ENCODE peak calls at places on chromosomes 6 and 20, in six cellular contexts. One of them, this sample, is unnamed.
A peak's percentile ranks its signal among the peaks of the same experiment; 100 is the strongest.

GRCh38 chr6:42627044-42627443 is 63.2 kb downstream of the UBR2 start:
- DNase-seq in kidney: no peak
- DNase-seq in psoas muscle: no peak
- DNase-seq in mesenchymal stem cell: no peak
- DNase-seq in RWPE2: no peak
- DNase-seq in right lobe of liver: no peak
- DNase-seq in this sample: no peak

GRCh38 chr6:127796713-127797112 is 104.1 kb downstream of the THEMIS start:
- DNase-seq in kidney: no peak
- DNase-seq in psoas muscle: no peak
- DNase-seq in mesenchymal stem cell: no peak
- DNase-seq in RWPE2: no peak
- DNase-seq in right lobe of liver: no peak
- DNase-seq in this sample: no peak

GRCh38 chr20:9909167-9909566 is 70.3 kb upstream of the PAK5 start:
- DNase-seq in kidney: no peak
- DNase-seq in psoas muscle: no peak
- DNase-seq in mesenchymal stem cell: no peak
- DNase-seq in RWPE2: no peak
- DNase-seq in right lobe of liver: no peak
- DNase-seq in this sample: no peak

GRCh38 chr6:160079686-160080043 is 42.0 kb upstream of the SLC22A1 start:
- DNase-seq in kidney: no peak
- DNase-seq in psoas muscle: no peak
- DNase-seq in mesenchymal stem cell: no peak
- DNase-seq in RWPE2: no peak
- DNase-seq in right lobe of liver: peak; percentile 58
- DNase-seq in this sample: no peak

GRCh38 chr6:155265843-155266535 is 2.2 kb downstream of the CLDN20 start:
- DNase-seq in kidney: no peak
- DNase-seq in psoas muscle: no peak
- DNase-seq in mesenchymal stem cell: no peak
- DNase-seq in RWPE2: no peak
- DNase-seq in right lobe of liver: no peak
- DNase-seq in this sample: no peak

GRCh38 chr6:37308084-37308817 is 45.5 kb upstream of the RNF8 start:
- DNase-seq in kidney: no peak
- DNase-seq in psoas muscle: no peak
- DNase-seq in mesenchymal stem cell: peak; percentile 71
- DNase-seq in RWPE2: no peak
- DNase-seq in right lobe of liver: no peak
- DNase-seq in this sample: peak; percentile 73

GRCh38 chr20:878511-879307 is 37.4 kb downstream of the ANGPT4 start:
- DNase-seq in kidney: no peak
- DNase-seq in psoas muscle: no peak
- DNase-seq in mesenchymal stem cell: peak; percentile 28
- DNase-seq in RWPE2: no peak
- DNase-seq in right lobe of liver: no peak
- DNase-seq in this sample: no peak

GRCh38 chr6:226516-227073 is 65.7 kb upstream of the DUSP22 start:
- DNase-seq in kidney: no peak
- DNase-seq in psoas muscle: no peak
- DNase-seq in mesenchymal stem cell: no peak
- DNase-seq in RWPE2: no peak
- DNase-seq in right lobe of liver: no peak
- DNase-seq in this sample: no peak

GRCh38 chr20:1776608-1777475 is 118.4 kb upstream of the SIRPA start:
- DNase-seq in kidney: peak; percentile 93
- DNase-seq in psoas muscle: peak; percentile 90
- DNase-seq in mesenchymal stem cell: peak; percentile 88
- DNase-seq in RWPE2: no peak
- DNase-seq in right lobe of liver: peak; percentile 86
- DNase-seq in this sample: peak; percentile 67

GRCh38 chr6:98581725-98582124 is 252.6 kb upstream of the POU3F2 start:
- DNase-seq in kidney: no peak
- DNase-seq in psoas muscle: no peak
- DNase-seq in mesenchymal stem cell: no peak
- DNase-seq in RWPE2: no peak
- DNase-seq in right lobe of liver: no peak
- DNase-seq in this sample: peak; percentile 71

GRCh38 chr6:158033077-158033750 is 51.6 kb downstream of the SYNJ2 start:
- DNase-seq in kidney: peak; percentile 77
- DNase-seq in psoas muscle: no peak
- DNase-seq in mesenchymal stem cell: no peak
- DNase-seq in RWPE2: peak; percentile 22
- DNase-seq in right lobe of liver: no peak
- DNase-seq in this sample: no peak

GRCh38 chr20:17505664-17506517 is 25.3 kb downstream of the BFSP1 start:
- DNase-seq in kidney: peak; percentile 69
- DNase-seq in psoas muscle: no peak
- DNase-seq in mesenchymal stem cell: peak; percentile 65
- DNase-seq in RWPE2: peak; percentile 83
- DNase-seq in right lobe of liver: peak; percentile 48
- DNase-seq in this sample: peak; percentile 42

GRCh38 chr6:70686548-70687133 is 19.0 kb downstream of the SMAP1 start:
- DNase-seq in kidney: no peak
- DNase-seq in psoas muscle: no peak
- DNase-seq in mesenchymal stem cell: peak; percentile 52
- DNase-seq in RWPE2: no peak
- DNase-seq in right lobe of liver: no peak
- DNase-seq in this sample: no peak

GRCh38 chr6:132461958-132462357 is 51.0 kb downstream of the STX7 start:
- DNase-seq in kidney: no peak
- DNase-seq in psoas muscle: no peak
- DNase-seq in mesenchymal stem cell: no peak
- DNase-seq in RWPE2: no peak
- DNase-seq in right lobe of liver: no peak
- DNase-seq in this sample: no peak

GRCh38 chr6:5020142-5020541 is 16.3 kb upstream of the RPP40 start:
- DNase-seq in kidney: no peak
- DNase-seq in psoas muscle: no peak
- DNase-seq in mesenchymal stem cell: no peak
- DNase-seq in RWPE2: no peak
- DNase-seq in right lobe of liver: no peak
- DNase-seq in this sample: no peak

GRCh38 chr6:30493643-30494250 is 4.4 kb downstream of the HLA-E start:
- DNase-seq in kidney: no peak
- DNase-seq in psoas muscle: no peak
- DNase-seq in mesenchymal stem cell: no peak
- DNase-seq in RWPE2: no peak
- DNase-seq in right lobe of liver: no peak
- DNase-seq in this sample: no peak

GRCh38 chr20:47681977-47682812 is 103.1 kb downstream of the SULF2 start:
- DNase-seq in kidney: peak; percentile 88
- DNase-seq in psoas muscle: peak; percentile 60
- DNase-seq in mesenchymal stem cell: no peak
- DNase-seq in RWPE2: no peak
- DNase-seq in right lobe of liver: peak; percentile 62
- DNase-seq in this sample: peak; percentile 17

GRCh38 chr20:22502731-22503191 is 81.6 kb downstream of the FOXA2 start:
- DNase-seq in kidney: no peak
- DNase-seq in psoas muscle: no peak
- DNase-seq in mesenchymal stem cell: no peak
- DNase-seq in RWPE2: no peak
- DNase-seq in right lobe of liver: no peak
- DNase-seq in this sample: no peak

GRCh38 chr6:106286746-106287145 is 38.8 kb downstream of the ATG5 start:
- DNase-seq in kidney: no peak
- DNase-seq in psoas muscle: no peak
- DNase-seq in mesenchymal stem cell: no peak
- DNase-seq in RWPE2: no peak
- DNase-seq in right lobe of liver: no peak
- DNase-seq in this sample: no peak

GRCh38 chr6:24907959-24908358 is 27.8 kb downstream of the RIPOR2 start:
- DNase-seq in kidney: no peak
- DNase-seq in psoas muscle: no peak
- DNase-seq in mesenchymal stem cell: no peak
- DNase-seq in RWPE2: no peak
- DNase-seq in right lobe of liver: no peak
- DNase-seq in this sample: no peak
- H3K4me3 ChIP-seq in kidney: no peak overlapping the region
- H3K4me3 ChIP-seq in psoas muscle: no peak overlapping the region
- H3K4me3 ChIP-seq in mesenchymal stem cell: peak overlapping the region; percentile 93
- H3K4me3 ChIP-seq in RWPE2: no peak overlapping the region
- H3K4me3 ChIP-seq in right lobe of liver: no peak overlapping the region
- H3K4me3 ChIP-seq in this sample: no peak overlapping the region

DNA sequence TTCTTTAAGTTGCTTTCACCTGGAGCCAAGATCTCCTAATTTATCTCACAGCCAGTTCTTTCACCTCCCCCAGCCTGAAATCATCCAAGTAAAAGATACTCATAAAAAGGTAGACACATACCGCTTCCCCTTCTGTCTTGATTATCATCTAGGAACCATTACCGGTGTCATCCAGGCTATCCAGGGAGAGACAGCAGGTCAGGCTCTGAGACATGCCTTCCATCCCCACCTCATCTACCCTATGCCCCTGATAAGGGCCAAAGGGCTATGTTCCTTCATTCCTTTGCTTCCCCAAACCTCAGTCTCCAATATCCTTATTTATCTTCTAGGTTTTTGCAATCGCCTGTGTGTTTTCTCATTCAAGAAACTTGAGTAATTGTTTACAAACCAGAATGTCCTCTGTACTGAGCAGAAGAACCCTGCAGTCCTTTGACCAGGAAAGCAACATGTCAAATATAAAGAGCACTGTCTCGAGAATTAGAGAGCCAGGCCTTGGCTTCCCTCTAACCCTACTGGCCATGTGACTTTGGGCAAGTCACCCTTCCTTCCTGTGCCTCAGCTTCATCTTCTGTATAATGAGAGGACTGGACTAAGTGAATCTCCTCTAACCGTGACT is 41.0 kb downstream of the TNFRSF21 start:
- DNase-seq in kidney: no peak
- DNase-seq in psoas muscle: no peak
- DNase-seq in mesenchymal stem cell: peak; percentile 50
- DNase-seq in RWPE2: no peak
- DNase-seq in right lobe of liver: no peak
- DNase-seq in this sample: no peak
- H3K4me1 ChIP-seq in kidney: no peaks in the 10 kb centered on the region
- H3K4me1 ChIP-seq in psoas muscle: no peaks in the 10 kb centered on the region
- H3K4me1 ChIP-seq in mesenchymal stem cell: peaks cover 4% of the 10 kb centered on the region
- H3K4me1 ChIP-seq in RWPE2: no peaks in the 10 kb centered on the region
- H3K4me1 ChIP-seq in right lobe of liver: no peaks in the 10 kb centered on the region
- H3K4me1 ChIP-seq in this sample: no peaks in the 10 kb centered on the region

GRCh38 chr6:169792306-169793015 is 41.0 kb downstream of the ERMARD start:
- DNase-seq in kidney: no peak
- DNase-seq in psoas muscle: no peak
- DNase-seq in mesenchymal stem cell: no peak
- DNase-seq in RWPE2: no peak
- DNase-seq in right lobe of liver: peak; percentile 29
- DNase-seq in this sample: no peak

GRCh38 chr6:169794317-169795055 is 43.1 kb downstream of the ERMARD start:
- DNase-seq in kidney: no peak
- DNase-seq in psoas muscle: no peak
- DNase-seq in mesenchymal stem cell: no peak
- DNase-seq in RWPE2: no peak
- DNase-seq in right lobe of liver: no peak
- DNase-seq in this sample: no peak

GRCh38 chr6:169795196-169795595 is 43.8 kb downstream of the ERMARD start:
- DNase-seq in kidney: no peak
- DNase-seq in psoas muscle: no peak
- DNase-seq in mesenchymal stem cell: no peak
- DNase-seq in RWPE2: no peak
- DNase-seq in right lobe of liver: no peak
- DNase-seq in this sample: no peak

GRCh38 chr6:169791721-169792131 is 40.3 kb downstream of the ERMARD start:
- DNase-seq in kidney: no peak
- DNase-seq in psoas muscle: no peak
- DNase-seq in mesenchymal stem cell: no peak
- DNase-seq in RWPE2: no peak
- DNase-seq in right lobe of liver: peak; percentile 34
- DNase-seq in this sample: no peak

GRCh38 chr6:169793408-169793807 is 42.0 kb downstream of the ERMARD start:
- DNase-seq in kidney: no peak
- DNase-seq in psoas muscle: no peak
- DNase-seq in mesenchymal stem cell: no peak
- DNase-seq in RWPE2: no peak
- DNase-seq in right lobe of liver: peak; percentile 26
- DNase-seq in this sample: no peak
- H3K4me3 ChIP-seq in kidney: no peak overlapping the region
- H3K4me3 ChIP-seq in psoas muscle: no peak overlapping the region
- H3K4me3 ChIP-seq in mesenchymal stem cell: no peak overlapping the region
- H3K4me3 ChIP-seq in RWPE2: no peak overlapping the region
- H3K4me3 ChIP-seq in right lobe of liver: no peak overlapping the region
- H3K4me3 ChIP-seq in this sample: no peak overlapping the region

GRCh38 chr20:63859166-63859699 is 2.1 kb upstream of the ABHD16B start:
- DNase-seq in kidney: no peak
- DNase-seq in psoas muscle: no peak
- DNase-seq in mesenchymal stem cell: no peak
- DNase-seq in RWPE2: peak; percentile 76
- DNase-seq in right lobe of liver: no peak
- DNase-seq in this sample: no peak
- H3K4me1 ChIP-seq in kidney: peaks cover 46% of the 10 kb centered on the region
- H3K4me1 ChIP-seq in psoas muscle: peaks cover 20% of the 10 kb centered on the region
- H3K4me1 ChIP-seq in mesenchymal stem cell: peaks cover 63% of the 10 kb centered on the region
- H3K4me1 ChIP-seq in RWPE2: no peaks in the 10 kb centered on the region
- H3K4me1 ChIP-seq in right lobe of liver: peaks cover 2% of the 10 kb centered on the region
- H3K4me1 ChIP-seq in this sample: peaks cover 38% of the 10 kb centered on the region

GRCh38 chr20:57030611-57031600 is 235.5 kb downstream of the BMP7 start:
- DNase-seq in kidney: no peak
- DNase-seq in psoas muscle: no peak
- DNase-seq in mesenchymal stem cell: peak; percentile 93
- DNase-seq in RWPE2: peak; percentile 86
- DNase-seq in right lobe of liver: no peak
- DNase-seq in this sample: peak; percentile 65
- H3K4me3 ChIP-seq in kidney: no peak overlapping the region
- H3K4me3 ChIP-seq in psoas muscle: no peak overlapping the region
- H3K4me3 ChIP-seq in mesenchymal stem cell: no peak overlapping the region
- H3K4me3 ChIP-seq in RWPE2: no peak overlapping the region
- H3K4me3 ChIP-seq in right lobe of liver: no peak overlapping the region
- H3K4me3 ChIP-seq in this sample: peak overlapping the region; percentile 8

This sample was measured in astrocyte.